ENCODE peak calls at places on chromosomes 7 and 10, in nine cellular contexts. B, R, K, T, C, U, F, J and E are unnamed samples.

GRCh38 chr7:104973227-104973626 is 40.8 kb upstream of the KMT2E start:
- DNase-seq in B (no peak), R (no peak), K (no peak), T (no peak), C (no peak), U (no peak), F (no peak), J (no peak), E (no peak)

GRCh38 chr7:66335318-66335717 is 130.2 kb downstream of the TPST1 start:
- DNase-seq in B (no peak), R (no peak), K (no peak), T (no peak), C (no peak), U (no peak), F (no peak), J (no peak), E (no peak)

GRCh38 chr7:101241015-101241363 is 3.4 kb upstream of the CLDN15 start:
- DNase-seq in B (no peak), R (no peak), K (no peak), T (no peak), C (no peak), U (no peak), F (no peak), J (no peak), E (no peak)

GRCh38 chr10:35492387-35493195 is 112.5 kb upstream of the GJD4 start:
- DNase-seq in B (no peak), R (no peak), K (no peak), T (no peak), C (no peak), U (no peak), F (no peak), J (no peak), E (no peak)

GRCh38 chr10:43857206-43857952 is 208.7 kb upstream of the ZNF32 start:
- DNase-seq in B (no peak), R (no peak), K (peak; percentile 47), T (no peak), C (no peak), U (no peak), F (no peak), J (no peak), E (no peak)

GRCh38 chr7:12747687-12748306 is 60.4 kb downstream of the ARL4A start:
- DNase-seq in B (no peak), R (no peak), K (no peak), T (no peak), C (no peak), U (no peak), F (no peak), J (no peak), E (no peak)

GRCh38 chr7:84946549-84946948 is 240.3 kb downstream of the SEMA3D start:
- DNase-seq in B (no peak), R (no peak), K (no peak), T (no peak), C (no peak), U (no peak), F (no peak), J (no peak), E (no peak)

GRCh38 chr7:104074529-104074928 is 85.1 kb upstream of the RELN start:
- DNase-seq in B (no peak), R (no peak), K (no peak), T (no peak), C (no peak), U (no peak), F (no peak), J (no peak), E (no peak)

GRCh38 chr10:74419491-74420466 is 268.8 kb downstream of the ADK start:
- DNase-seq in B (peak; percentile 20), R (peak; percentile 16), K (peak; percentile 11), T (no peak), C (peak; percentile 12), U (peak; percentile 23), F (no peak), J (peak; percentile 57), E (peak; percentile 19)

GRCh38 chr10:21278491-21279216 is 246.8 kb downstream of the SKIDA1 start:
- DNase-seq in B (peak; percentile 87), R (peak; percentile 50), K (peak; percentile 89), T (peak; percentile 59), C (peak; percentile 34), U (peak; percentile 47), F (peak; percentile 31), J (peak; percentile 92), E (peak; percentile 90)

GRCh38 chr10:9845075-9845474 is 1172.6 kb upstream of the CELF2 start:
- DNase-seq in B (no peak), R (no peak), K (no peak), T (no peak), C (no peak), U (no peak), F (no peak), J (no peak), E (no peak)

GRCh38 chr10:132667613-132668394 is 118.1 kb downstream of the NKX6-2 start:
- DNase-seq in B (peak; percentile 62), R (no peak), K (no peak), T (no peak), C (no peak), U (no peak), F (no peak), J (no peak), E (no peak)

GRCh38 chr7:150963707-150964559 is 14.2 kb downstream of the KCNH2 start:
- DNase-seq in B (no peak), R (no peak), K (no peak), T (no peak), C (no peak), U (no peak), F (no peak), J (no peak), E (peak; percentile 59)

GRCh38 chr10:3347413-3348147 is 175.0 kb upstream of the PITRM1 start:
- DNase-seq in B (no peak), R (no peak), K (no peak), T (no peak), C (no peak), U (no peak), F (no peak), J (no peak), E (no peak)

GRCh38 chr7:27532256-27532783 is 130.4 kb downstream of the HIBADH start:
- DNase-seq in B (no peak), R (no peak), K (no peak), T (no peak), C (no peak), U (no peak), F (no peak), J (no peak), E (no peak)

GRCh38 chr10:90862908-90863514 is 5.2 kb upstream of the HTR7 start:
- DNase-seq in B (no peak), R (no peak), K (no peak), T (no peak), C (no peak), U (no peak), F (no peak), J (no peak), E (no peak)

GRCh38 chr10:120744040-120744439 is 107.1 kb upstream of the WDR11 start:
- DNase-seq in B (no peak), R (no peak), K (no peak), T (no peak), C (no peak), U (no peak), F (no peak), J (no peak), E (no peak)

GRCh38 chr7:66152538-66153191 is 38.0 kb downstream of the CRCP start:
- DNase-seq in B (no peak), R (no peak), K (no peak), T (no peak), C (no peak), U (no peak), F (no peak), J (no peak), E (no peak)

GRCh38 chr7:92934096-92934495 is 97.7 kb upstream of the CDK6 start:
- DNase-seq in B (no peak), R (no peak), K (no peak), T (no peak), C (no peak), U (no peak), F (no peak), J (no peak), E (no peak)

GRCh38 chr10:93652857-93653256 is 40.5 kb downstream of the PDE6C start:
- DNase-seq in B (no peak), R (no peak), K (no peak), T (no peak), C (no peak), U (no peak), F (no peak), J (no peak), E (no peak)

GRCh38 chr7:47782022-47782421 is 166.2 kb downstream of the PKD1L1 start:
- DNase-seq in B (no peak), R (no peak), K (no peak), T (no peak), C (no peak), U (no peak), F (no peak), J (no peak), E (no peak)

GRCh38 chr10:1180836-1181235 is 124.7 kb downstream of the WDR37 start:
- DNase-seq in B (no peak), R (no peak), K (no peak), T (no peak), C (no peak), U (no peak), F (no peak), J (no peak), E (no peak)

GRCh38 chr10:14566498-14566897 is 208.2 kb downstream of the FAM107B start:
- DNase-seq in B (no peak), R (no peak), K (no peak), T (no peak), C (no peak), U (no peak), F (no peak), J (no peak), E (no peak)

GRCh38 chr7:93245525-93246432 is 13.6 kb downstream of the VPS50 start:
- DNase-seq in B (peak; percentile 22), R (peak; percentile 25), K (no peak), T (no peak), C (no peak), U (no peak), F (no peak), J (no peak), E (peak; percentile 52)

GRCh38 chr7:12300415-12300814 is 89.3 kb downstream of the TMEM106B start:
- DNase-seq in B (no peak), R (no peak), K (no peak), T (no peak), C (no peak), U (no peak), F (no peak), J (no peak), E (no peak)

GRCh38 chr7:157521061-157521731 is 184.4 kb downstream of the DNAJB6 start:
- DNase-seq in B (no peak), R (no peak), K (no peak), T (no peak), C (no peak), U (peak; percentile 11), F (no peak), J (no peak), E (no peak)

GRCh38 chr10:13317474-13317873 is 17.6 kb upstream of the PHYH start:
- DNase-seq in B (no peak), R (no peak), K (no peak), T (no peak), C (no peak), U (no peak), F (no peak), J (no peak), E (no peak)